ENCODE peak calls at places on chromosome 12, in nine cellular contexts. E, H, P, S, G, Z, W, A and B are unnamed samples.

GRCh38 chr12:98745578-98746391 is 100.7 kb downstream of the APAF1 start:
- DNase-seq in G (no peak), Z (peak), A (no peak), W (peak), S (no peak), P (peak), E (no peak), H (no peak), B (no peak)

GRCh38 chr12:116304621-116305020 is 27.1 kb upstream of the MED13L start:
- DNase-seq in Z (no peak), E (no peak), P (no peak), H (no peak), A (no peak), G (no peak), S (no peak), W (no peak), B (no peak)

GRCh38 chr12:98823012-98823411 is 177.9 kb downstream of the APAF1 start:
- DNase-seq in W (no peak), E (no peak), S (no peak), P (no peak), Z (no peak), H (no peak), G (peak), A (no peak), B (no peak)

GRCh38 chr12:46763230-46763629 is 62.6 kb downstream of the SLC38A4 start:
- DNase-seq in G (no peak), E (no peak), W (no peak), P (no peak), S (no peak), Z (peak), A (no peak), H (no peak), B (no peak)

GRCh38 chr12:52602552-52602951 is 1.3 kb upstream of the KRT72 start:
- DNase-seq in H (no peak), P (no peak), S (no peak), A (no peak), Z (no peak), W (no peak), G (no peak), E (no peak), B (no peak)

GRCh38 chr12:754238-754816 is 1.9 kb downstream of the WNK1 start:
- DNase-seq in G (peak), P (peak), H (no peak), W (peak), S (no peak), Z (no peak), E (no peak), A (no peak), B (no peak)

GRCh38 chr12:110248096-110248447 is 33.0 kb upstream of the ATP2A2 start:
- DNase-seq in G (no peak), S (no peak), Z (no peak), P (peak), A (no peak), E (no peak), H (no peak), W (no peak), B (no peak)

GRCh38 chr12:123655420-123655819 is 15.5 kb upstream of the TCTN2 start:
- DNase-seq in A (no peak), P (peak), S (no peak), E (no peak), Z (no peak), W (no peak), G (peak), H (no peak), B (no peak)

GRCh38 chr12:96015672-96016071 is 19.5 kb upstream of the HAL start:
- DNase-seq in A (no peak), E (no peak), Z (no peak), S (no peak), H (no peak), P (peak), G (peak), W (peak), B (no peak)

GRCh38 chr12:48995061-48995879 is 3.9 kb downstream of the DDN start:
- DNase-seq in A (peak), W (peak), S (peak), H (peak), E (no peak), P (peak), Z (peak), G (peak), B (no peak)

GRCh38 chr12:119178544-119179334 is at the start of gene HSPB8:
- DNase-seq in P (peak), H (peak), G (peak), E (no peak), S (no peak), W (peak), Z (no peak), A (peak), B (no peak)

GRCh38 chr12:2664721-2665577 is 129.8 kb upstream of the FKBP4 start:
- DNase-seq in P (no peak), A (no peak), W (no peak), E (no peak), G (no peak), S (no peak), Z (no peak), H (no peak), B (no peak)

GRCh38 chr12:28851781-28852180 is 297.3 kb upstream of the FAR2 start:
- DNase-seq in S (no peak), P (peak), G (no peak), A (no peak), H (no peak), E (no peak), Z (no peak), W (no peak), B (no peak)

GRCh38 chr12:120468846-120469449 is 600 bp downstream of the SRSF9 start:
- DNase-seq in G (no peak), P (no peak), E (no peak), W (peak), A (no peak), Z (peak), S (peak), H (peak), B (peak)

GRCh38 chr12:126337556-126337955 is 1272.3 kb downstream of the AACS start:
- DNase-seq in Z (no peak), S (no peak), P (peak), H (no peak), W (peak), G (peak), A (peak), E (no peak), B (no peak)

GRCh38 chr12:112233242-112233641 is 107.9 kb downstream of the TRAFD1 start:
- DNase-seq in P (no peak), E (no peak), A (no peak), H (no peak), W (no peak), S (no peak), G (no peak), Z (no peak), B (no peak)

GRCh38 chr12:48817957-48818830 is at the start of gene CACNB3:
- DNase-seq in H (peak), P (peak), W (peak), G (peak), S (peak), Z (peak), E (peak), A (peak), B (peak)

GRCh38 chr12:92088802-92089201 is 56.8 kb downstream of the BTG1 start:
- DNase-seq in Z (no peak), W (no peak), S (no peak), A (no peak), G (no peak), E (no peak), H (no peak), P (no peak), B (no peak)

GRCh38 chr12:130973906-130974305 is 20.2 kb downstream of the ADGRD1 start:
- DNase-seq in Z (no peak), P (no peak), H (no peak), A (no peak), E (no peak), G (no peak), S (no peak), W (no peak), B (no peak)

GRCh38 chr12:2212971-2213869 is 160.4 kb downstream of the CACNA1C start:
- DNase-seq in W (peak), Z (no peak), A (no peak), G (no peak), P (peak), E (no peak), H (no peak), S (no peak), B (no peak)

GRCh38 chr12:42496886-42497285 is 92.7 kb downstream of the PRICKLE1 start:
- DNase-seq in P (no peak), W (no peak), H (no peak), A (no peak), Z (no peak), S (no peak), E (no peak), G (no peak), B (no peak)

GRCh38 chr12:70812124-70812523 is 108.4 kb downstream of the PTPRR start:
- DNase-seq in P (no peak), W (no peak), E (no peak), G (no peak), A (no peak), S (no peak), H (no peak), Z (no peak), B (no peak)

GRCh38 chr12:65656904-65657351 is 167.4 kb upstream of the HMGA2 start:
- DNase-seq in S (no peak), P (peak), E (no peak), A (peak), H (peak), G (peak), Z (no peak), W (peak), B (no peak)

GRCh38 chr12:18696971-18697602 is 40.7 kb downstream of the PLCZ1 start:
- DNase-seq in Z (no peak), G (no peak), A (peak), H (no peak), S (no peak), P (peak), W (peak), E (no peak), B (no peak)

GRCh38 chr12:9134981-9135628 is 19.4 kb upstream of the A2M start:
- DNase-seq in W (no peak), E (no peak), H (no peak), Z (peak), P (no peak), S (no peak), A (no peak), G (peak), B (no peak)

GRCh38 chr12:130818381-130819247 is 20.4 kb downstream of the STX2 start:
- DNase-seq in W (peak), Z (peak), H (no peak), P (peak), S (peak), E (peak), A (peak), G (no peak), B (peak)

GRCh38 chr12:52271157-52271556 is 3.3 kb upstream of the KRT86 start:
- DNase-seq in Z (no peak), H (no peak), S (no peak), E (no peak), G (no peak), A (no peak), W (peak), P (no peak), B (no peak)

GRCh38 chr12:112677050-112677765 is 114.3 kb upstream of the RPH3A start:
- DNase-seq in H (no peak), E (no peak), Z (no peak), A (no peak), S (no peak), W (no peak), G (no peak), P (no peak), B (no peak)

GRCh38 chr12:57983150-57983857 is 41.9 kb downstream of the ATP23 start:
- DNase-seq in A (peak), G (peak), P (peak), S (peak), E (no peak), W (peak), Z (peak), H (no peak), B (no peak)